ENCODE peak calls at places on chromosomes 1 and 21, in five cellular contexts. W is WTC11, D is GM12878, Z is HepG2, M is K562. O is an unnamed sample.

GRCh38 chr1:89607888-89608626 is 24.9 kb upstream of the LRRC8C start:
- DNase-seq in W (no peak), D (no peak), Z (no peak), M (peak), O (no peak)

GRCh38 chr1:31787261-31787660 is 23.1 kb upstream of the ADGRB2 start:
- DNase-seq in W (peak), D (no peak), Z (no peak), M (no peak), O (no peak)

GRCh38 chr21:37071561-37072238 is 1.2 kb downstream of the PIGP start:
- DNase-seq in W (no peak), D (no peak), Z (no peak), M (peak), O (peak)

GRCh38 chr1:38064232-38064903 is 17.8 kb upstream of the POU3F1 start:
- DNase-seq in W (peak), D (no peak), Z (no peak), M (peak), O (no peak)

GRCh38 chr21:42844411-42845113 is 34.8 kb downstream of the WDR4 start:
- DNase-seq in W (peak), D (no peak), Z (no peak), M (no peak), O (no peak)

GRCh38 chr1:178870944-178871343 is at the start of gene ANGPTL1:
- DNase-seq in W (no peak), D (no peak), Z (peak), M (no peak), O (no peak)

GRCh38 chr1:206752481-206752880 is 18.1 kb upstream of the IL19 start:
- DNase-seq in W (no peak), D (no peak), Z (no peak), M (no peak), O (no peak)

GRCh38 chr1:229514578-229515275 is 6.6 kb upstream of the NUP133 start:
- DNase-seq in W (peak), D (no peak), Z (peak), M (peak), O (peak)

GRCh38 chr21:32319012-32319411 is 20.4 kb downstream of the MRAP start:
- DNase-seq in W (no peak), D (no peak), Z (no peak), M (no peak), O (no peak)

GRCh38 chr1:14945132-14946010 is 208.2 kb upstream of the TMEM51 start:
- DNase-seq in W (peak), D (no peak), Z (no peak), M (no peak), O (no peak)

GRCh38 chr1:46244656-46245371 is 2.7 kb upstream of the RAD54L start:
- DNase-seq in W (no peak), D (no peak), Z (no peak), M (peak), O (peak)

GRCh38 chr1:72282271-72282656 is at the start of gene NEGR1:
- DNase-seq in W (peak), D (no peak), Z (no peak), M (no peak), O (no peak)

GRCh38 chr1:87794788-87795614 is 466.3 kb downstream of the LMO4 start:
- DNase-seq in W (no peak), D (no peak), Z (peak), M (no peak), O (peak)

GRCh38 chr21:38220270-38220737 is 36.5 kb upstream of the KCNJ15 start:
- DNase-seq in W (no peak), D (no peak), Z (no peak), M (peak), O (no peak)

DNA sequence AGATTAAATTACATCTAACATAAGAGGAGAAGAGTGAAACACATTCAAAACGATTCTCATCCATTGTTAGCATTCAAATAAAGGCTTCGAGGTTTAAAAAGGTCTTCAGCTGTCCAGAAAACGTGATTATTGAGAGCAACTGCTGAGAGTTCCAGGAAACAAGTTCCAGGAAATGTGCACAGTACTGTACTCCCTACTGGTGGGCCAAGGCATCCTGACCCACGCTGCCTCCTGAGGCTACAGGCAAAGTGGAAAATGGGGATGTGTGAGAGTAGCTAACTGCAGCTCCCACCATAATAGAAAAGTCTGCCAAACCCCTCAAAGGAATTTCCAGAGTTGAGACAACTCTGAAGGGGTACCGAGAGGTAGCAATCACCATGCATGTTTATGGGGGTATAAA is 2.0 kb downstream of the VAV3 start:
- DNase-seq in W (no peak), D (no peak), Z (no peak), M (no peak), O (no peak)
- TF ChIP-seq CTCF in W (no peak), D (no peak), Z (no peak), M (no peak), O (no peak)

GRCh38 chr1:150066328-150066727 is 1.2 kb upstream of the VPS45 start:
- DNase-seq in W (no peak), D (no peak), Z (no peak), M (no peak), O (no peak)

GRCh38 chr1:150069923-150070322 is 2.3 kb downstream of the VPS45 start:
- DNase-seq in W (no peak), D (no peak), Z (no peak), M (no peak), O (no peak)

GRCh38 chr1:150067184-150068182 is at the start of gene VPS45:
- DNase-seq in W (peak), D (peak), Z (peak), M (peak), O (peak)

GRCh38 chr1:150065184-150065871 is 2.2 kb upstream of the VPS45 start:
- DNase-seq in W (no peak), D (no peak), Z (no peak), M (peak), O (no peak)

GRCh38 chr1:150066838-150067183 is 765 bp upstream of the VPS45 start:
- DNase-seq in W (peak), D (peak), Z (no peak), M (peak), O (peak)
- TF ChIP-seq ESRRA in W (no peak), D (no peak), Z (no peak), M (peak), O (no peak)

GRCh38 chr1:27367160-27367650 is 444 bp upstream of the MAP3K6 start:
- DNase-seq in W (peak), D (no peak), Z (no peak), M (no peak), O (no peak)

GRCh38 chr1:27372022-27372807 is 2.4 kb downstream of the FCN3 start:
- DNase-seq in W (no peak), D (no peak), Z (no peak), M (peak), O (no peak)

GRCh38 chr1:27366113-27366410 is 699 bp downstream of the MAP3K6 start:
- DNase-seq in W (peak), D (no peak), Z (peak), M (peak), O (peak)

GRCh38 chr1:27366411-27367159 is at the start of gene MAP3K6:
- DNase-seq in W (peak), D (no peak), Z (no peak), M (peak), O (peak)

DNA sequence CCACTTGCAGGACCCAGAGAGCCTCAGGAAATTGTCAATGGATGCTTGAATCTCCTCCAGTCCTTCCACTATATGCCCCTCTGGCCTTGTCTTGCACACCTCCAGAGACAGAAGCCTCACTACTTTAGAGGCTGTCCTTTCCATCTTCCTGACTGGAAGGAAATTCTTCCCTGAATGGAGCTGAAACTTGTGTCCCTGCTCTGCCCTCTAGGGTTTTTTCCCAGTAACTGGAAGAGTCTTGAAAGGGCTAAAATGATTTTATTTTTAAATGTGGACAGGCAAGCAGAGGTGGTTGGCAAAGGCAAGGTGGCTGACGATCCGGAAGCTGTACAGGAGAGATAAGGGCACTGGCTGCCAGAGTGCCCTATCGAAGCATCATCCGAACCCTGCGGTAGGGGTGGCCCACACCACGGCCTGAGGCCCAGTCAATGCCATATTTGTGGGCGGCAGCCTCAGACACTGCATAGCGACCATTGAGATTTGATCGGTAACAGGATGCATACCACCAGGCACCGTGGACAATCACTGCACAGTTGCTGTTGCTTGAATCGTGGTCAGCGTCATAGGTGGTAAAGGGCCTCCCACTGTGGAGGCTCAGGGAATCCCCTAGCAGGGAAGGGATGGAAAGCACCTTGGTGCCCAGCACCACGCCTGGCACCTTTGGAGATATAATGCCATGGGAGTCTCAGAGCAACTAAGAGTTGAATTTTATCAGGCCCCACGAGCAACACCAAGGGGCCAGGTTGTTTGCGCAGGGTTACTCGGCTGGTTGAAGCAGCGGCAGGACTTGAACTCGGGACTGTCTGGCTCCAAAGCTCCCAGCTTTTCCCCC is 2.3 kb upstream of the MAP3K6 start:
- DNase-seq in W (no peak), D (no peak), Z (no peak), M (no peak), O (no peak)
- TF ChIP-seq CTCF in W (no peak), D (no peak), Z (no peak), M (no peak), O (peak)

DNA sequence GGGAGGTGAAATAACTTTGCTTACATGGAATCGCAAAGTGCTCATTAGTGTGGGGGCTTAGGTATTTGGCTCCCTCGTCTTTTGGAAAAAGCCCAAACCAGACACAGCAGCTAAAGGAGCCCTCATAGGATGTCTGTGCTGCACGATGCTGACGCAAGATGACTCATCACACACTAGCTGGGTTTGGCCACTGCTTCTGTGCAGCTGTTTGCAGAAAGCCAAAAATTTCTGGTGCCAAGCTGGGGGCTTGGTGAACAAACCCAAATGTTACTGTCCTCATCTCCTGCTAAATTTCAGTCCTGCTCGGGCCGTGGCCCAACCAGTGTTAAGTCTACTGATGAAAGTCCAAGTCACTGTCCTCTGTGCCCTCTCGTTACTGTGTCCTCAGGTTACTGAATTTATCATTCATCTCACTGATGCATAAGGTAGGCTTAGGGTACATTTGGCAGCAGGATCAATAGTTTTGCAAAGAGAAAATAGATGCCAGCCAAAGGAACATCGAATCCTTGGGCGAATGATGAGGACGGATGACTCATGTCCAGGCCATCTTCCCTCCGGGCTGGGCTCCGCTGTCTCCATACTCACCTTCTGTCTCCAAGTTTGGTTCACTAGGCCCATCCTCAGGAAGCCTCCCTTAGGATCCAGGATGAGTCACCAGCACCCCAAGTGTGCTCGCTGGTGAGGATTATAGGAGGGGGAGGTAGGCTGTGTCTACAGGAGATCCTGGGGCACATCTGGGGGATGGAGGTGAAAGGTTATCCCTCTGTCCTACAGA is 177.7 kb downstream of the ADSS2 start:
- DNase-seq in W (no peak), D (no peak), Z (no peak), M (peak), O (peak)
- TF ChIP-seq ESRRA in W (no peak), D (no peak), Z (no peak), M (no peak), O (no peak)

GRCh38 chr1:204692320-204692851 is 6.8 kb upstream of the LRRN2 start:
- DNase-seq in W (no peak), D (no peak), Z (no peak), M (no peak), O (peak)
- TF ChIP-seq CTCF in W (no peak), D (peak), Z (no peak), M (peak), O (peak)

DNA sequence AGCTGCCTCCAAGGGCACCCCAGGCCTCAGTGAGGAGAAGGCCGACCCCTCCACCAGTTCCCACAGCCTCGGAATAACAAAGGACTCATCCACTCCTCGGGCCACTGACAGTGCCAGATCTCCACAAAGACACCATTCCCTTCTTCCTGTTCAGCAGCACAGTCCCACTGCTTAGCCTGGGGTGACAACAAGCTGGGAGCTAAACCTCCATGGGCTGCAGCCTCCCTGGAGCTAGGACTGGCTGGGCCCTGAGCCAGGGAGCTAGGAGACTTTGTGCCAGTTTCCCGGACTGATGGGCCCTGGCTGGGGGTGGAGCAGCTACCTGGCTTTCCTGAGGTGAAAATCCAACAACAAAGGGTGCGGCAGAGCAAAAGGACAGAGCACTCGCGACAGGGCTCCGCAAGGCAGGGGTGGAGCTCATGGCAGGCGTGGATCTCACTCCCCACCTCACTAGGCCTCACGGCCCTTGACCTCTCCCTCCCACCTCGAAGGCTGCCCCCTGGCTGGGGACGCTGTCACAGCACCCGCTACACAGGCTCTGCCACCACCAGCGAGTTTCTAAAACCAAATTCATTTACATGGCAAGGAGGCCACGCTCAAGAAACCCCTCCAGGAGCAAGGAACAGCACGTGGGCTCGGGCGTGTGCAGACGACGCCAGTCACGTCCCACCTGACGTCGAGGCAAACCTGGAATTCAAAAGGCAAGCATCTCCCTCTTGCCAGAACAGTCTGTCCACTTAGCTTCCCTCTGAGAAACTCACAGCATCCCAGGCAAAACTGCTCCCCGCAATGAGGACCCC is 13.8 kb downstream of the SLC35E2B start:
- DNase-seq in W (peak), D (peak), Z (peak), M (peak), O (peak)
- TF ChIP-seq ESRRA in W (no peak), D (no peak), Z (peak), M (no peak), O (no peak)

GRCh38 chr1:30052178-30052577 is 671.2 kb downstream of the MATN1 start:
- DNase-seq in W (no peak), D (no peak), Z (no peak), M (peak), O (no peak)
- TF ChIP-seq CTCF in W (no peak), D (no peak), Z (no peak), M (peak), O (no peak)

DNA sequence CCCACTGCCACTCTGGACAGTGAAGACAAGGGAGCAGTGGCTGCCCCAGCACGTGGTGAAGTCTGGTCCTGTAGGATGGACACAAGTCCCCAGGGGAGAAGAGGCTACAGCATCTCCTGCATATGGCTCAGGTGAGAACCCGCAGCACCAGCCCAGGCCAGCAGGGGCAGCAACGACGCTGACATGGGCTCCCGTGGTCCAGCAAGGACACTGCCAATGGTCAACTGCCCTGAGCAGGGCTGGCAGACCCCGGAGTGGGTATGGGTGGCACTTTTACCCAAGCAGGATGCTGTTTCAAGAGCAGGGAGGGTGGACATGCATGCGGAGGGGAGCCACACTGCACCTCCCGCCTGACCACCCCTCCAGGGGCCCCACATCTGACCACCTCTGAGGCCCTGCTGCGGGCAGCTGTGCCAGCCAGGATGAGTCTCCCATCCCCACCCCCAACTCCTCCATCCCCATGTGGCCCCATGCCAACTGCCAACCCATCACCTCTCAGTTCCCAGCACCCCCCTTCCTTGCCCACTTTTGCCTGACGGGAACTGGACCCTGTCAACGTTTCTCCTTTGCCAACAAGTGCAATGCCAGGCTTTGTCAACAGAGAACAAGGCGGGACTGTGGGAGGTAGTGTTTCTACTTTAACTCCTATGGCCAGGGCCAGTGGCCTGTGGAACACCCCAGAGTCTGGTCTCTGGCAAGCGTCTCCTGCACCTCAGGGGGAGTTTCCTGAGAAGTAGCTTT is 8.6 kb downstream of the MORN1 start:
- DNase-seq in W (peak), D (no peak), Z (peak), M (peak), O (peak)
- TF ChIP-seq ESRRA in W (no peak), D (no peak), Z (no peak), M (no peak), O (no peak)

GRCh38 chr1:199313444-199313843 is 674.6 kb downstream of the PTPRC start:
- DNase-seq in W (no peak), D (no peak), Z (no peak), M (no peak), O (no peak)
- TF ChIP-seq CTCF in W (no peak), D (no peak), Z (no peak), M (no peak), O (no peak)

GRCh38 chr1:2045468-2046224 is 4.6 kb upstream of the PRKCZ start:
- DNase-seq in W (no peak), D (no peak), Z (no peak), M (no peak), O (no peak)

GRCh38 chr1:2044510-2045319 is 5.5 kb upstream of the PRKCZ start:
- DNase-seq in W (peak), D (no peak), Z (peak), M (peak), O (peak)

GRCh38 chr1:2047749-2048729 is 2.2 kb upstream of the PRKCZ start:
- DNase-seq in W (no peak), D (no peak), Z (no peak), M (no peak), O (no peak)

GRCh38 chr1:2046953-2047748 is 3.1 kb upstream of the PRKCZ start:
- DNase-seq in W (peak), D (no peak), Z (peak), M (no peak), O (no peak)

GRCh38 chr1:2046225-2046917 is 3.8 kb upstream of the PRKCZ start:
- DNase-seq in W (peak), D (no peak), Z (peak), M (peak), O (peak)
- TF ChIP-seq ESRRA in W (no peak), D (no peak), Z (no peak), M (peak), O (no peak)